ENCODE peak calls at places on chromosome 9, in nine cellular contexts. L is CD4-positive, alpha-beta T cell; X is upper lobe of right lung; H is right lobe of liver; F is PC-3; D is neural progenitor cell; E is pancreas; O is IMR-90; P is left lung. I is an unnamed sample.

GRCh38 chr9:98786750-98787510 is 9.4 kb downstream of the ANKS6 start:
- DNase-seq in L (no peak), X (no peak), H (peak; percentile 26), F (no peak), D (no peak), E (no peak), O (no peak), P (no peak), I (no peak)

GRCh38 chr9:114588150-114588663 is 638 bp downstream of the ATP6V1G1 start:
- DNase-seq in L (no peak), X (no peak), H (no peak), F (no peak), D (peak; percentile 15), E (no peak), O (peak; percentile 48), P (no peak), I (no peak)

GRCh38 chr9:137613738-137614523 is 4.9 kb upstream of the EHMT1 start:
- DNase-seq in L (no peak), X (no peak), H (no peak), F (no peak), D (no peak), E (no peak), O (no peak), P (peak; percentile 72), I (no peak)

GRCh38 chr9:2722715-2723114 is 5.4 kb downstream of the KCNV2 start:
- DNase-seq in L (no peak), X (no peak), H (no peak), F (no peak), D (no peak), E (no peak), O (peak; percentile 59), P (no peak), I (no peak)

GRCh38 chr9:109496126-109496707 is 1.9 kb downstream of the PTPN3 start:
- DNase-seq in L (no peak), X (no peak), H (no peak), F (no peak), D (no peak), E (no peak), O (no peak), P (no peak), I (no peak)

GRCh38 chr9:131666779-131667178 is 73.1 kb downstream of the RAPGEF1 start:
- DNase-seq in L (peak; percentile 30), X (no peak), H (peak; percentile 37), F (no peak), D (no peak), E (no peak), O (no peak), P (no peak), I (no peak)

GRCh38 chr9:3746296-3747275 is 220.8 kb upstream of the RFX3 start:
- DNase-seq in L (no peak), X (no peak), H (no peak), F (peak; percentile 91), D (no peak), E (no peak), O (peak; percentile 89), P (no peak), I (no peak)

GRCh38 chr9:136671646-136672430 is 9.1 kb downstream of the EGFL7 start:
- DNase-seq in L (no peak), X (no peak), H (no peak), F (peak; percentile 18), D (peak; percentile 74), E (no peak), O (no peak), P (no peak), I (peak; percentile 38)

DNA sequence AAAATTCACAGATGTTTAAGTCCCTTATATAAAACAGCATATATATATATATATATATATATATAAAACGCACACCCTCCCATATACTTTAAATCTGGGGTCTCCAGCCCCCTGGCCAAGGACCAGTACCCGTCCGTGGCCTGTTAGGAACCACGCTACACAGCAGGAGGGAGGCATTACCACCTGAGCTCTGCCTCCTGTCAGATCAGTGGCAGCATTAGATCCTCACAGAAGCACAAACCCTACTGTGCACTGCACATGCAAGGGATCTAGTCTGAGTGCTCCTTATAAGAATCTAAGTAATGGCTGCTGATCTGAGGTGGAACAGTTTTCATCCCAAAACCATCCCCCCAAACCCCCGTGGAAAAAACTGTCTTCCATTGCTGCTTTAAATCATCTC is 9.0 kb downstream of the PSIP1 start:
- DNase-seq in L (no peak), X (no peak), H (no peak), F (no peak), D (no peak), E (no peak), O (no peak), P (no peak), I (no peak)
- H3K9me3 ChIP-seq in L (no peaks in the 10 kb centered on the region), X (no peaks in the 10 kb centered on the region), H (no peaks in the 10 kb centered on the region), F (no peaks in the 10 kb centered on the region), D (no peaks in the 10 kb centered on the region), E (no peaks in the 10 kb centered on the region), O (no peaks in the 10 kb centered on the region), P (no peaks in the 10 kb centered on the region), I (no peaks in the 10 kb centered on the region)

GRCh38 chr9:111542497-111543254 is 17.7 kb downstream of the ZNF483 start:
- DNase-seq in L (no peak), X (no peak), H (no peak), F (no peak), D (no peak), E (no peak), O (no peak), P (no peak), I (no peak)
- H3K9me3 ChIP-seq in L (peaks cover 95% of the 10 kb centered on the region), X (peaks cover 90% of the 10 kb centered on the region), H (peaks cover 54% of the 10 kb centered on the region), F (peaks cover 69% of the 10 kb centered on the region), D (peaks cover 79% of the 10 kb centered on the region), E (peaks cover 19% of the 10 kb centered on the region), O (peaks cover 70% of the 10 kb centered on the region), P (peaks cover 31% of the 10 kb centered on the region), I (peaks cover 40% of the 10 kb centered on the region)

GRCh38 chr9:123843703-123844102 is 86.2 kb downstream of the DENND1A start:
- DNase-seq in L (no peak), X (no peak), H (no peak), F (no peak), D (no peak), E (no peak), O (no peak), P (no peak), I (no peak)
- H3K9me3 ChIP-seq in L (peaks cover 46% of the 10 kb centered on the region), X (peaks cover 37% of the 10 kb centered on the region), H (peaks cover 6% of the 10 kb centered on the region), F (peaks cover 5% of the 10 kb centered on the region), D (peaks cover 15% of the 10 kb centered on the region), E (no peaks in the 10 kb centered on the region), O (peaks cover 11% of the 10 kb centered on the region), P (no peaks in the 10 kb centered on the region), I (no peaks in the 10 kb centered on the region)

GRCh38 chr9:123239726-123240125 is 28.7 kb downstream of the STRBP start:
- DNase-seq in L (no peak), X (no peak), H (no peak), F (peak; percentile 5), D (no peak), E (no peak), O (no peak), P (no peak), I (no peak)
- H3K9me3 ChIP-seq in L (no peaks in the 10 kb centered on the region), X (no peaks in the 10 kb centered on the region), H (no peaks in the 10 kb centered on the region), F (no peaks in the 10 kb centered on the region), D (no peaks in the 10 kb centered on the region), E (no peaks in the 10 kb centered on the region), O (no peaks in the 10 kb centered on the region), P (no peaks in the 10 kb centered on the region), I (no peaks in the 10 kb centered on the region)

GRCh38 chr9:74333633-74334032 is 163.5 kb upstream of the RORB start:
- DNase-seq in L (no peak), X (no peak), H (no peak), F (no peak), D (no peak), E (no peak), O (no peak), P (no peak), I (no peak)

GRCh38 chr9:74336161-74336560 is 161.0 kb upstream of the RORB start:
- DNase-seq in L (no peak), X (no peak), H (no peak), F (no peak), D (no peak), E (no peak), O (no peak), P (no peak), I (no peak)

GRCh38 chr9:74331607-74332006 is 165.5 kb upstream of the RORB start:
- DNase-seq in L (no peak), X (no peak), H (no peak), F (no peak), D (no peak), E (no peak), O (no peak), P (no peak), I (no peak)

GRCh38 chr9:74334308-74334707 is 162.8 kb upstream of the RORB start:
- DNase-seq in L (no peak), X (no peak), H (no peak), F (no peak), D (no peak), E (no peak), O (no peak), P (no peak), I (no peak)

DNA sequence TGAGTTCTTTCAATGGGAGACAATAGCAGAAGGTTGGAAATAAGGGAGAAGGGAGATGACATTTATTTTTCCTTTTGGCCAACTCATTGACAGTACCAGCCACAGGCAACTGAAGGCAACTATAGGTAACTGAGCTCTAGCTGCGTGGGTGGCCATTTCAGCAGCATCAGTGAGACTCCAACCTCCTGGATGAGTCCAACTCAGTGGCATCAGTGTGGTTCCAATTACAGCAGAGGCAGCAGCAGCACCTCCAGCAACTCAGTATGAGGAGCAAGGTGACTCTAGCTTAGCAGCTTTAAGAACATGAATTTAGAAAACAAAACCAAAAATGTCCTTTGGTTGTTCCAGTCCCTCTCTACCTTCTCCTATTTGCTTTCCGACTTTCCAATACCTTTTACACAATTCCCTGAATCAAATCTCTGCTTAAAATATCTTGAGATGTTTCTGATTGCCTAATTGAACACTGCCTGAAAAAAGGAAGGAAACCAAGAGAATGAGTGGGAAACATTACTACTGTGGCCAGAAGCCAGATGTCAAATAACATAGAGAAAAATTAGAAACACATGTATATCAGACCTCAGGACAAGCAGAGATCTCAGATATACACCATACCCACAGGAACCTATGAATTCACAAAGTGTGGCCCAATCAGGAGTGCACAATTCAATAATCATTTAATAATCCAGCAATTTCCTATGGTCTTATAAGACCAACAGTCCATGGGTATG is 166.5 kb upstream of the RORB start:
- DNase-seq in L (no peak), X (no peak), H (no peak), F (no peak), D (no peak), E (no peak), O (no peak), P (no peak), I (no peak)
- H3K9me3 ChIP-seq in L (no peaks in the 10 kb centered on the region), X (no peaks in the 10 kb centered on the region), H (no peaks in the 10 kb centered on the region), F (no peaks in the 10 kb centered on the region), D (no peaks in the 10 kb centered on the region), E (no peaks in the 10 kb centered on the region), O (peaks cover 6% of the 10 kb centered on the region), P (no peaks in the 10 kb centered on the region), I (no peaks in the 10 kb centered on the region)